ENCODE peak calls at places on chromosomes 16 and 17, in ten cellular contexts. One of them, this sample, is unnamed.

GRCh38 chr17:8038954-8039610 is at the start of gene ALOX15B:
- DNase-seq in HAP-1: no peak
- DNase-seq in mesenteric fat pad: no peak
- DNase-seq in foreskin fibroblast: no peak
- DNase-seq in iPS-NIHi11: peak; percentile 38
- DNase-seq in left ventricle myocardium inferior: no peak
- DNase-seq in breast epithelium: peak; percentile 78
- DNase-seq in Panc1: no peak
- DNase-seq in NCI-H510A: no peak
- DNase-seq in NCI-H2171: no peak
- DNase-seq in this sample: no peak

GRCh38 chr17:56247816-56248215 is 94.5 kb downstream of the ANKFN1 start:
- DNase-seq in iPS-NIHi11: no peak
- DNase-seq in left ventricle myocardium inferior: no peak
- DNase-seq in NCI-H2171: no peak
- DNase-seq in Panc1: no peak
- DNase-seq in mesenteric fat pad: no peak
- DNase-seq in HAP-1: no peak
- DNase-seq in breast epithelium: no peak
- DNase-seq in NCI-H510A: no peak
- DNase-seq in foreskin fibroblast: no peak
- DNase-seq in this sample: no peak

GRCh38 chr17:7703584-7704574 is 1.1 kb upstream of the EFNB3 start:
- DNase-seq in iPS-NIHi11: peak; percentile 86
- DNase-seq in left ventricle myocardium inferior: no peak
- DNase-seq in foreskin fibroblast: peak; percentile 29
- DNase-seq in HAP-1: peak; percentile 84
- DNase-seq in Panc1: no peak
- DNase-seq in breast epithelium: no peak
- DNase-seq in NCI-H510A: peak; percentile 87
- DNase-seq in mesenteric fat pad: no peak
- DNase-seq in NCI-H2171: peak; percentile 78
- DNase-seq in this sample: no peak

GRCh38 chr16:67666032-67666537 is 465 bp downstream of the ENKD1 start:
- DNase-seq in breast epithelium: no peak
- DNase-seq in HAP-1: peak; percentile 66
- DNase-seq in iPS-NIHi11: peak; percentile 74
- DNase-seq in left ventricle myocardium inferior: peak; percentile 49
- DNase-seq in mesenteric fat pad: no peak
- DNase-seq in foreskin fibroblast: no peak
- DNase-seq in NCI-H510A: no peak
- DNase-seq in NCI-H2171: no peak
- DNase-seq in Panc1: no peak
- DNase-seq in this sample: peak; percentile 59

GRCh38 chr16:20001856-20002707 is 71.6 kb downstream of the GPR139 start:
- DNase-seq in foreskin fibroblast: no peak
- DNase-seq in NCI-H2171: no peak
- DNase-seq in NCI-H510A: no peak
- DNase-seq in left ventricle myocardium inferior: no peak
- DNase-seq in HAP-1: no peak
- DNase-seq in Panc1: no peak
- DNase-seq in mesenteric fat pad: no peak
- DNase-seq in iPS-NIHi11: no peak
- DNase-seq in breast epithelium: no peak
- DNase-seq in this sample: peak; percentile 14

GRCh38 chr16:23504076-23504452 is 6.2 kb downstream of the GGA2 start:
- DNase-seq in NCI-H510A: no peak
- DNase-seq in foreskin fibroblast: no peak
- DNase-seq in breast epithelium: no peak
- DNase-seq in mesenteric fat pad: no peak
- DNase-seq in left ventricle myocardium inferior: no peak
- DNase-seq in HAP-1: no peak
- DNase-seq in Panc1: no peak
- DNase-seq in NCI-H2171: no peak
- DNase-seq in iPS-NIHi11: no peak
- DNase-seq in this sample: no peak

GRCh38 chr17:76841776-76842405 is 26.3 kb upstream of the MGAT5B start:
- DNase-seq in HAP-1: peak; percentile 57
- DNase-seq in NCI-H510A: no peak
- DNase-seq in NCI-H2171: no peak
- DNase-seq in Panc1: no peak
- DNase-seq in iPS-NIHi11: peak; percentile 56
- DNase-seq in foreskin fibroblast: no peak
- DNase-seq in breast epithelium: no peak
- DNase-seq in left ventricle myocardium inferior: no peak
- DNase-seq in mesenteric fat pad: no peak
- DNase-seq in this sample: no peak

GRCh38 chr17:10754109-10754508 is 24.3 kb upstream of the TMEM220 start:
- DNase-seq in HAP-1: peak; percentile 66
- DNase-seq in NCI-H2171: no peak
- DNase-seq in Panc1: no peak
- DNase-seq in iPS-NIHi11: peak; percentile 73
- DNase-seq in NCI-H510A: no peak
- DNase-seq in left ventricle myocardium inferior: no peak
- DNase-seq in foreskin fibroblast: no peak
- DNase-seq in mesenteric fat pad: no peak
- DNase-seq in breast epithelium: no peak
- DNase-seq in this sample: no peak

GRCh38 chr17:19555746-19556145 is 22.1 kb downstream of the SLC47A1 start:
- DNase-seq in NCI-H510A: no peak
- DNase-seq in breast epithelium: no peak
- DNase-seq in mesenteric fat pad: no peak
- DNase-seq in Panc1: no peak
- DNase-seq in iPS-NIHi11: no peak
- DNase-seq in left ventricle myocardium inferior: no peak
- DNase-seq in HAP-1: no peak
- DNase-seq in NCI-H2171: no peak
- DNase-seq in foreskin fibroblast: no peak
- DNase-seq in this sample: no peak

GRCh38 chr17:9024497-9024896 is 3.2 kb downstream of the NTN1 start:
- DNase-seq in mesenteric fat pad: no peak
- DNase-seq in Panc1: no peak
- DNase-seq in HAP-1: no peak
- DNase-seq in iPS-NIHi11: peak; percentile 61
- DNase-seq in left ventricle myocardium inferior: no peak
- DNase-seq in breast epithelium: no peak
- DNase-seq in NCI-H2171: no peak
- DNase-seq in foreskin fibroblast: no peak
- DNase-seq in NCI-H510A: no peak
- DNase-seq in this sample: no peak

GRCh38 chr16:17509194-17509593 is 38.4 kb upstream of the XYLT1 start:
- DNase-seq in iPS-NIHi11: no peak
- DNase-seq in NCI-H510A: no peak
- DNase-seq in mesenteric fat pad: no peak
- DNase-seq in left ventricle myocardium inferior: no peak
- DNase-seq in NCI-H2171: no peak
- DNase-seq in Panc1: no peak
- DNase-seq in breast epithelium: no peak
- DNase-seq in HAP-1: no peak
- DNase-seq in foreskin fibroblast: no peak
- DNase-seq in this sample: no peak

GRCh38 chr16:69761983-69762842 is at the start of gene WWP2:
- DNase-seq in NCI-H2171: peak; percentile 86
- DNase-seq in foreskin fibroblast: peak; percentile 43
- DNase-seq in Panc1: peak; percentile 18
- DNase-seq in NCI-H510A: peak; percentile 66
- DNase-seq in left ventricle myocardium inferior: peak; percentile 72
- DNase-seq in breast epithelium: peak; percentile 77
- DNase-seq in mesenteric fat pad: peak; percentile 91
- DNase-seq in iPS-NIHi11: peak; percentile 93
- DNase-seq in HAP-1: peak; percentile 85
- DNase-seq in this sample: peak; percentile 84

GRCh38 chr16:77610496-77610895 is 111.8 kb upstream of the NUDT7 start:
- DNase-seq in NCI-H2171: no peak
- DNase-seq in HAP-1: no peak
- DNase-seq in foreskin fibroblast: no peak
- DNase-seq in breast epithelium: no peak
- DNase-seq in mesenteric fat pad: no peak
- DNase-seq in NCI-H510A: no peak
- DNase-seq in Panc1: no peak
- DNase-seq in left ventricle myocardium inferior: no peak
- DNase-seq in iPS-NIHi11: no peak
- DNase-seq in this sample: no peak

GRCh38 chr17:4945176-4945943 is 3.0 kb downstream of the PFN1 start:
- DNase-seq in HAP-1: peak; percentile 60
- DNase-seq in iPS-NIHi11: no peak
- DNase-seq in left ventricle myocardium inferior: peak; percentile 72
- DNase-seq in mesenteric fat pad: no peak
- DNase-seq in breast epithelium: peak; percentile 81
- DNase-seq in NCI-H510A: no peak
- DNase-seq in NCI-H2171: no peak
- DNase-seq in foreskin fibroblast: peak; percentile 93
- DNase-seq in Panc1: peak; percentile 83
- DNase-seq in this sample: peak; percentile 82

GRCh38 chr16:87278191-87279093 is 38.8 kb downstream of the C16orf95 start:
- DNase-seq in mesenteric fat pad: no peak
- DNase-seq in breast epithelium: peak; percentile 77
- DNase-seq in left ventricle myocardium inferior: peak; percentile 78
- DNase-seq in HAP-1: peak; percentile 83
- DNase-seq in NCI-H2171: peak; percentile 22
- DNase-seq in foreskin fibroblast: peak; percentile 75
- DNase-seq in Panc1: peak; percentile 24
- DNase-seq in iPS-NIHi11: peak; percentile 92
- DNase-seq in NCI-H510A: no peak
- DNase-seq in this sample: peak; percentile 76

GRCh38 chr16:69321080-69321479 is 9.3 kb downstream of the PDF start:
- DNase-seq in iPS-NIHi11: no peak
- DNase-seq in mesenteric fat pad: peak; percentile 65
- DNase-seq in NCI-H2171: no peak
- DNase-seq in left ventricle myocardium inferior: no peak
- DNase-seq in NCI-H510A: no peak
- DNase-seq in HAP-1: no peak
- DNase-seq in breast epithelium: no peak
- DNase-seq in foreskin fibroblast: no peak
- DNase-seq in Panc1: no peak
- DNase-seq in this sample: no peak

GRCh38 chr17:66675991-66676371 is 158.9 kb upstream of the CACNG5 start:
- DNase-seq in NCI-H2171: no peak
- DNase-seq in NCI-H510A: no peak
- DNase-seq in iPS-NIHi11: no peak
- DNase-seq in left ventricle myocardium inferior: no peak
- DNase-seq in breast epithelium: no peak
- DNase-seq in Panc1: no peak
- DNase-seq in foreskin fibroblast: peak; percentile 82
- DNase-seq in mesenteric fat pad: no peak
- DNase-seq in HAP-1: no peak
- DNase-seq in this sample: no peak

This sample was measured in right lobe of liver.